ENCODE peak calls at places on chromosomes 11 and 22, in nine cellular contexts. Q, H, Z, A, I, X, V, O and Y are unnamed samples.
A peak's percentile ranks its signal among the peaks of the same experiment; 100 is the strongest.

GRCh38 chr11:110513521-110514450 is 84.0 kb downstream of the FDX1 start:
- DNase-seq in Z (peak; percentile 41), O (no peak), I (no peak), X (no peak), H (no peak), A (no peak), V (no peak), Q (no peak), Y (no peak)

GRCh38 chr11:118909619-118910308 is 16.0 kb downstream of the BCL9L start:
- DNase-seq in Z (no peak), V (no peak), Q (no peak), A (no peak), O (no peak), H (no peak), X (no peak), I (no peak), Y (no peak)

GRCh38 chr11:72012897-72013721 is 14.4 kb downstream of the IL18BP start:
- DNase-seq in I (no peak), V (no peak), A (no peak), Q (no peak), X (peak; percentile 87), Z (peak; percentile 63), O (no peak), H (peak; percentile 90), Y (no peak)

GRCh38 chr11:65497141-65498041 is 1.5 kb upstream of the MALAT1 start:
- DNase-seq in Z (peak; percentile 99), X (peak; percentile 99), Q (peak; percentile 100), H (peak; percentile 99), V (peak; percentile 100), A (peak; percentile 100), O (peak; percentile 99), I (peak; percentile 95), Y (peak; percentile 98)

GRCh38 chr22:49724030-49724892 is 103.4 kb downstream of the BRD1 start:
- DNase-seq in A (peak; percentile 43), V (no peak), O (peak; percentile 54), Q (peak; percentile 20), Z (no peak), H (no peak), X (no peak), I (peak; percentile 12), Y (peak; percentile 37)

GRCh38 chr11:31414338-31414737 is 44.7 kb downstream of the DNAJC24 start:
- DNase-seq in Q (no peak), H (no peak), V (no peak), A (no peak), O (no peak), I (no peak), Z (no peak), X (no peak), Y (no peak)

GRCh38 chr11:10878408-10879214 is 20.8 kb upstream of the ZBED5 start:
- DNase-seq in X (no peak), A (peak; percentile 19), Q (peak; percentile 92), V (peak; percentile 89), H (no peak), Z (peak; percentile 75), I (peak; percentile 35), O (no peak), Y (no peak)

GRCh38 chr22:26479792-26480610 is 3.6 kb downstream of the HPS4 start:
- DNase-seq in O (no peak), I (no peak), X (no peak), A (peak; percentile 33), H (no peak), V (peak; percentile 65), Z (no peak), Q (peak; percentile 77), Y (no peak)

GRCh38 chr22:42791721-42792452 is 65.2 kb downstream of the ARFGAP3 start:
- DNase-seq in X (no peak), V (no peak), A (no peak), Q (no peak), H (peak; percentile 46), I (no peak), O (no peak), Z (no peak), Y (no peak)

GRCh38 chr11:13767461-13767860 is 99.0 kb downstream of the FAR1 start:
- DNase-seq in I (no peak), Z (no peak), O (no peak), A (no peak), X (no peak), V (no peak), Q (no peak), H (no peak), Y (no peak)

GRCh38 chr22:47203554-47203991 is 441.1 kb downstream of the TBC1D22A start:
- DNase-seq in A (no peak), H (no peak), X (peak; percentile 38), O (no peak), V (no peak), I (no peak), Z (no peak), Q (no peak), Y (no peak)

GRCh38 chr22:24592846-24593809 is at the start of gene LRRC75B:
- DNase-seq in H (peak; percentile 71), Q (peak; percentile 76), X (peak; percentile 94), O (peak; percentile 25), A (peak; percentile 62), I (peak; percentile 69), Z (peak; percentile 88), V (peak; percentile 86), Y (no peak)

GRCh38 chr11:62709262-62710000 is 2.0 kb downstream of the GNG3 start:
- DNase-seq in A (peak; percentile 99), X (peak; percentile 99), V (peak; percentile 93), I (peak; percentile 95), Q (no peak), O (peak; percentile 90), Z (peak; percentile 99), H (peak; percentile 99), Y (peak; percentile 97)

GRCh38 chr22:24965822-24966626 is 13.5 kb downstream of the KIAA1671 start:
- DNase-seq in A (peak; percentile 5), Q (no peak), Z (no peak), O (no peak), X (no peak), V (no peak), I (no peak), H (peak; percentile 73), Y (no peak)

GRCh38 chr11:1835671-1836010 is 851 bp downstream of the SYT8 start:
- DNase-seq in H (peak; percentile 11), Q (no peak), Z (no peak), A (no peak), V (no peak), X (peak; percentile 44), I (no peak), O (no peak), Y (no peak)

GRCh38 chr11:17827006-17827405 is 92.4 kb downstream of the KCNC1 start:
- DNase-seq in V (peak; percentile 7), Z (no peak), Q (no peak), A (peak; percentile 11), H (no peak), O (no peak), I (no peak), X (no peak), Y (no peak)

GRCh38 chr11:44046202-44046601 is 1.6 kb upstream of the ACCSL start:
- DNase-seq in V (no peak), Q (no peak), A (no peak), X (no peak), H (no peak), I (no peak), O (no peak), Z (no peak), Y (no peak)

GRCh38 chr11:76644591-76644990 is 26.0 kb downstream of the LRRC32 start:
- DNase-seq in I (no peak), O (no peak), Q (no peak), X (no peak), A (peak; percentile 13), Z (no peak), V (no peak), H (no peak), Y (no peak)

GRCh38 chr11:119493712-119494111 is 70.7 kb upstream of the THY1 start:
- DNase-seq in H (no peak), V (peak; percentile 47), O (no peak), Q (peak; percentile 27), A (no peak), X (no peak), I (no peak), Z (peak; percentile 53), Y (no peak)

GRCh38 chr22:30876221-30876751 is 92.3 kb downstream of the MORC2 start:
- DNase-seq in Z (no peak), H (no peak), A (no peak), O (no peak), X (peak; percentile 21), V (no peak), Q (no peak), I (no peak), Y (no peak)

GRCh38 chr11:92268546-92268945 is 43.9 kb downstream of the FAT3 start:
- DNase-seq in A (no peak), Z (peak; percentile 54), V (no peak), Q (no peak), H (no peak), X (no peak), O (no peak), I (no peak), Y (no peak)

GRCh38 chr11:120969993-120970392 is 53.9 kb upstream of the TBCEL start:
- DNase-seq in I (no peak), X (no peak), H (no peak), A (no peak), Q (no peak), Z (no peak), V (no peak), O (no peak), Y (no peak)

GRCh38 chr22:30871391-30872281 is 96.9 kb downstream of the MORC2 start:
- DNase-seq in Q (no peak), O (no peak), I (no peak), V (no peak), A (no peak), Z (no peak), X (peak; percentile 27), H (peak; percentile 5), Y (no peak)

GRCh38 chr11:64148200-64148916 is 17.6 kb downstream of the MACROD1 start:
- DNase-seq in O (peak; percentile 74), Z (peak; percentile 75), A (peak; percentile 69), X (peak; percentile 79), H (peak; percentile 70), Q (peak; percentile 62), I (peak; percentile 54), V (peak; percentile 76), Y (peak; percentile 57)

GRCh38 chr11:18229501-18229900 is 7.1 kb downstream of the SAA4 start:
- DNase-seq in O (no peak), V (peak; percentile 12), A (no peak), H (no peak), I (no peak), X (no peak), Q (no peak), Z (no peak), Y (no peak)